ENCODE peak calls at places on chromosomes 12 and 14, in four cellular contexts. One of them, this sample, is unnamed.
A peak's percentile ranks its signal among the peaks of the same experiment; 100 is the strongest.

GRCh38 chr14:54976316-54976715 is 50.6 kb downstream of the WDHD1 start:
- DNase-seq in frontal cortex: no peak
- DNase-seq in stimulated activated CD4-positive, alpha-beta T cell treated with anti-CD3 and anti-CD28 coated beads, TNF-alpha, amount 100 ng/mL, for 4 hours: no peak
- DNase-seq in iPS DF 19.7: no peak
- DNase-seq in this sample: no peak

GRCh38 chr12:11209098-11209497 is 22.4 kb upstream of the TAS2R42 start:
- DNase-seq in frontal cortex: no peak
- DNase-seq in stimulated activated CD4-positive, alpha-beta T cell treated with anti-CD3 and anti-CD28 coated beads, TNF-alpha, amount 100 ng/mL, for 4 hours: no peak
- DNase-seq in iPS DF 19.7: peak; percentile 30
- DNase-seq in this sample: no peak

GRCh38 chr12:26047401-26048226 is 77.2 kb downstream of the BHLHE41 start:
- DNase-seq in frontal cortex: no peak
- DNase-seq in stimulated activated CD4-positive, alpha-beta T cell treated with anti-CD3 and anti-CD28 coated beads, TNF-alpha, amount 100 ng/mL, for 4 hours: no peak
- DNase-seq in iPS DF 19.7: peak; percentile 81
- DNase-seq in this sample: no peak

GRCh38 chr12:32561931-32562341 is 117.2 kb upstream of the DNM1L start:
- DNase-seq in frontal cortex: no peak
- DNase-seq in stimulated activated CD4-positive, alpha-beta T cell treated with anti-CD3 and anti-CD28 coated beads, TNF-alpha, amount 100 ng/mL, for 4 hours: no peak
- DNase-seq in iPS DF 19.7: no peak
- DNase-seq in this sample: no peak

GRCh38 chr14:50542941-50543418 is 10.6 kb upstream of the MAP4K5 start:
- DNase-seq in frontal cortex: peak; percentile 25
- DNase-seq in stimulated activated CD4-positive, alpha-beta T cell treated with anti-CD3 and anti-CD28 coated beads, TNF-alpha, amount 100 ng/mL, for 4 hours: peak; percentile 10
- DNase-seq in iPS DF 19.7: no peak
- DNase-seq in this sample: peak; percentile 44

GRCh38 chr12:48972213-48973021 is 882 bp upstream of the WNT10B start:
- DNase-seq in frontal cortex: no peak
- DNase-seq in stimulated activated CD4-positive, alpha-beta T cell treated with anti-CD3 and anti-CD28 coated beads, TNF-alpha, amount 100 ng/mL, for 4 hours: no peak
- DNase-seq in iPS DF 19.7: no peak
- DNase-seq in this sample: no peak

GRCh38 chr12:131313635-131314034 is 359.9 kb downstream of the ADGRD1 start:
- DNase-seq in frontal cortex: no peak
- DNase-seq in stimulated activated CD4-positive, alpha-beta T cell treated with anti-CD3 and anti-CD28 coated beads, TNF-alpha, amount 100 ng/mL, for 4 hours: no peak
- DNase-seq in iPS DF 19.7: no peak
- DNase-seq in this sample: no peak

GRCh38 chr14:72653026-72653425 is 240.9 kb downstream of the DPF3 start:
- DNase-seq in frontal cortex: no peak
- DNase-seq in stimulated activated CD4-positive, alpha-beta T cell treated with anti-CD3 and anti-CD28 coated beads, TNF-alpha, amount 100 ng/mL, for 4 hours: no peak
- DNase-seq in iPS DF 19.7: no peak
- DNase-seq in this sample: no peak

GRCh38 chr12:121613424-121613823 is 12.9 kb upstream of the ORAI1 start:
- DNase-seq in frontal cortex: no peak
- DNase-seq in stimulated activated CD4-positive, alpha-beta T cell treated with anti-CD3 and anti-CD28 coated beads, TNF-alpha, amount 100 ng/mL, for 4 hours: no peak
- DNase-seq in iPS DF 19.7: no peak
- DNase-seq in this sample: no peak

GRCh38 chr12:87995581-87996178 is 33.5 kb downstream of the C12orf50 start:
- DNase-seq in frontal cortex: peak; percentile 21
- DNase-seq in stimulated activated CD4-positive, alpha-beta T cell treated with anti-CD3 and anti-CD28 coated beads, TNF-alpha, amount 100 ng/mL, for 4 hours: no peak
- DNase-seq in iPS DF 19.7: peak; percentile 23
- DNase-seq in this sample: peak; percentile 52

GRCh38 chr14:68710776-68711175 is 82.1 kb downstream of the ZFP36L1 start:
- DNase-seq in frontal cortex: no peak
- DNase-seq in stimulated activated CD4-positive, alpha-beta T cell treated with anti-CD3 and anti-CD28 coated beads, TNF-alpha, amount 100 ng/mL, for 4 hours: no peak
- DNase-seq in iPS DF 19.7: no peak
- DNase-seq in this sample: no peak

GRCh38 chr12:29728033-29728432 is 55.7 kb downstream of the TMTC1 start:
- DNase-seq in frontal cortex: no peak
- DNase-seq in stimulated activated CD4-positive, alpha-beta T cell treated with anti-CD3 and anti-CD28 coated beads, TNF-alpha, amount 100 ng/mL, for 4 hours: no peak
- DNase-seq in iPS DF 19.7: no peak
- DNase-seq in this sample: no peak

GRCh38 chr14:80572666-80573065 is 361.4 kb upstream of the DIO2 start:
- DNase-seq in frontal cortex: no peak
- DNase-seq in stimulated activated CD4-positive, alpha-beta T cell treated with anti-CD3 and anti-CD28 coated beads, TNF-alpha, amount 100 ng/mL, for 4 hours: no peak
- DNase-seq in iPS DF 19.7: no peak
- DNase-seq in this sample: no peak

GRCh38 chr14:78598046-78598652 is 428.0 kb downstream of the NRXN3 start:
- DNase-seq in frontal cortex: peak; percentile 44
- DNase-seq in stimulated activated CD4-positive, alpha-beta T cell treated with anti-CD3 and anti-CD28 coated beads, TNF-alpha, amount 100 ng/mL, for 4 hours: no peak
- DNase-seq in iPS DF 19.7: peak; percentile 48
- DNase-seq in this sample: peak; percentile 63

GRCh38 chr14:66443158-66443695 is 42.9 kb upstream of the CCDC196 start:
- DNase-seq in frontal cortex: no peak
- DNase-seq in stimulated activated CD4-positive, alpha-beta T cell treated with anti-CD3 and anti-CD28 coated beads, TNF-alpha, amount 100 ng/mL, for 4 hours: no peak
- DNase-seq in iPS DF 19.7: no peak
- DNase-seq in this sample: no peak

GRCh38 chr14:55843718-55844403 is 263.9 kb downstream of the KTN1 start:
- DNase-seq in frontal cortex: no peak
- DNase-seq in stimulated activated CD4-positive, alpha-beta T cell treated with anti-CD3 and anti-CD28 coated beads, TNF-alpha, amount 100 ng/mL, for 4 hours: no peak
- DNase-seq in iPS DF 19.7: no peak
- DNase-seq in this sample: no peak

This sample was measured in NCI-H1930.